ENCODE peak calls at places on chromosomes 3 and 15, in six cellular contexts. P is dorsolateral prefrontal cortex; Z is GM04504; W is head of caudate nucleus; Q is D341Med; D is activated naive CD8-positive, alpha-beta T cell treated with anti-CD3 and anti-CD28 coated beads, Interleukin-2, amount 50 U/mL, for 24 hours. H is an unnamed sample.

GRCh38 chr3:4322635-4323034 is 19.5 kb downstream of the SETMAR start:
- DNase-seq in D (no peak), P (no peak), Q (no peak), Z (peak; percentile 65), W (no peak), H (no peak)

GRCh38 chr3:158768361-158768787 is 33.5 kb upstream of the MFSD1 start:
- DNase-seq in Z (no peak), Q (no peak), P (no peak), W (peak; percentile 19), D (no peak), H (no peak)

GRCh38 chr15:74497584-74497983 is 36.6 kb upstream of the UBL7 start:
- DNase-seq in D (no peak), Q (peak; percentile 64), W (no peak), Z (no peak), P (no peak), H (no peak)

GRCh38 chr15:88388702-88389101 is 78.5 kb downstream of the MRPL46 start:
- DNase-seq in P (no peak), D (no peak), W (no peak), Q (no peak), Z (no peak), H (no peak)

GRCh38 chr3:12476238-12476897 is 7.9 kb upstream of the TSEN2 start:
- DNase-seq in W (no peak), Z (no peak), P (no peak), D (no peak), Q (no peak), H (no peak)

GRCh38 chr3:169615833-169616232 is 47.7 kb downstream of the MECOM start:
- DNase-seq in W (no peak), D (no peak), Q (no peak), P (no peak), Z (no peak), H (no peak)

GRCh38 chr15:74294010-74294409 is 57.9 kb downstream of the CCDC33 start:
- DNase-seq in W (no peak), Z (no peak), D (no peak), Q (no peak), P (no peak), H (no peak)

GRCh38 chr3:71600646-71601288 is 17.2 kb upstream of the FOXP1 start:
- DNase-seq in Z (no peak), Q (no peak), W (no peak), P (no peak), D (no peak), H (no peak)

GRCh38 chr15:32956006-32956405 is 238.2 kb downstream of the GREM1 start:
- DNase-seq in P (no peak), Z (peak; percentile 64), W (peak; percentile 12), D (no peak), Q (peak; percentile 59), H (peak; percentile 24)

GRCh38 chr15:69854521-69855171 is 243.1 kb downstream of the TLE3 start:
- DNase-seq in Q (no peak), W (no peak), D (no peak), P (no peak), Z (peak; percentile 24), H (peak; percentile 57)

GRCh38 chr3:29144361-29144760 is 136.5 kb upstream of the RBMS3 start:
- DNase-seq in Z (no peak), W (no peak), P (no peak), Q (no peak), D (no peak), H (no peak)

GRCh38 chr3:19947549-19948071 is 713 bp downstream of the RAB5A start:
- DNase-seq in D (peak; percentile 55), W (peak; percentile 63), Q (peak; percentile 63), P (peak; percentile 50), Z (no peak), H (peak; percentile 38)

GRCh38 chr3:11699083-11699427 is 55.3 kb upstream of the VGLL4 start:
- DNase-seq in Q (no peak), D (no peak), Z (peak; percentile 71), W (no peak), P (no peak), H (no peak)

GRCh38 chr15:69344238-69344637 is 45.5 kb downstream of the PAQR5 start:
- DNase-seq in Z (no peak), P (no peak), D (no peak), W (no peak), Q (no peak), H (no peak)

GRCh38 chr3:72044231-72044935 is 259.4 kb upstream of the PROK2 start:
- DNase-seq in Z (peak; percentile 54), W (no peak), Q (no peak), P (no peak), D (no peak), H (no peak)

GRCh38 chr15:74202461-74203401 is at the start of gene STRA6:
- DNase-seq in D (no peak), Q (peak; percentile 89), P (no peak), Z (no peak), W (no peak), H (no peak)

GRCh38 chr3:112074616-112075497 is 11.3 kb upstream of the C3orf52 start:
- DNase-seq in Z (peak; percentile 48), P (no peak), D (peak; percentile 15), W (no peak), Q (no peak), H (peak; percentile 92)

GRCh38 chr3:100231668-100232067 is 29.1 kb upstream of the TBC1D23 start:
- DNase-seq in Q (no peak), W (no peak), Z (no peak), D (no peak), P (no peak), H (no peak)

GRCh38 chr3:106797461-106797860 is 579.8 kb upstream of the CCDC54 start:
- DNase-seq in Z (no peak), D (no peak), Q (no peak), W (no peak), P (no peak), H (no peak)

GRCh38 chr3:176814252-176814651 is 383.0 kb downstream of the TBL1XR1 start:
- DNase-seq in W (peak; percentile 52), D (peak; percentile 18), Q (peak; percentile 73), Z (peak; percentile 7), P (no peak), H (peak; percentile 5)

GRCh38 chr15:66430627-66431026 is 43.9 kb downstream of the MAP2K1 start:
- DNase-seq in P (no peak), Q (no peak), W (no peak), D (no peak), Z (no peak), H (no peak)

GRCh38 chr3:193754719-193755118 is 161.7 kb downstream of the OPA1 start:
- DNase-seq in D (no peak), P (no peak), W (no peak), Q (no peak), Z (no peak), H (no peak)

GRCh38 chr3:149487598-149488197 is 13.2 kb downstream of the TM4SF4 start:
- DNase-seq in Q (peak; percentile 63), P (no peak), D (peak; percentile 51), W (no peak), Z (no peak), H (no peak)

GRCh38 chr3:190877925-190878324 is 15.4 kb upstream of the GMNC start:
- DNase-seq in Z (no peak), Q (no peak), W (no peak), P (no peak), D (peak; percentile 22), H (no peak)

GRCh38 chr3:117302448-117302847 is 592.9 kb downstream of the TUSC7 start:
- DNase-seq in Q (no peak), P (no peak), W (no peak), Z (no peak), D (no peak), H (no peak)

GRCh38 chr3:23594897-23595670 is 210.7 kb upstream of the UBE2E1 start:
- DNase-seq in Q (no peak), Z (no peak), D (no peak), W (no peak), P (no peak), H (no peak)

GRCh38 chr3:141021261-141021660 is 29.9 kb upstream of the SPSB4 start:
- DNase-seq in Z (no peak), W (no peak), Q (no peak), P (no peak), D (no peak), H (no peak)

GRCh38 chr3:78986702-78987101 is 781.1 kb downstream of the ROBO1 start:
- DNase-seq in D (no peak), P (no peak), W (no peak), Q (no peak), Z (no peak), H (no peak)

GRCh38 chr3:132730891-132731580 is 8.8 kb upstream of the NPHP3 start:
- DNase-seq in P (no peak), D (no peak), Z (peak; percentile 28), W (no peak), Q (peak; percentile 59), H (no peak)

GRCh38 chr3:12662593-12663310 is 1.2 kb downstream of the RAF1 start:
- DNase-seq in Z (no peak), W (peak; percentile 39), Q (peak; percentile 54), P (peak; percentile 47), D (peak; percentile 40), H (no peak)

GRCh38 chr15:48285329-48286214 is 45.7 kb upstream of the DUT start:
- DNase-seq in W (peak; percentile 65), P (no peak), D (peak; percentile 27), Z (peak; percentile 48), Q (peak; percentile 65), H (peak; percentile 62)

GRCh38 chr3:127052121-127052561 is 69.2 kb downstream of the PLXNA1 start:
- DNase-seq in D (no peak), P (no peak), W (no peak), Z (no peak), Q (no peak), H (no peak)

GRCh38 chr15:71231678-71232224 is 116.5 kb downstream of the THSD4 start:
- DNase-seq in Q (no peak), Z (no peak), D (no peak), W (no peak), P (no peak), H (no peak)

GRCh38 chr3:86948840-86949239 is 42.1 kb downstream of the VGLL3 start:
- DNase-seq in P (no peak), Z (peak; percentile 86), D (no peak), Q (no peak), W (no peak), H (no peak)

GRCh38 chr15:53535886-53536285 is 223.6 kb downstream of the WDR72 start:
- DNase-seq in Z (no peak), P (no peak), D (no peak), Q (peak; percentile 18), W (no peak), H (no peak)

GRCh38 chr3:79086514-79086913 is 681.3 kb downstream of the ROBO1 start:
- DNase-seq in W (peak; percentile 64), D (peak; percentile 12), Q (peak; percentile 62), P (peak; percentile 35), Z (no peak), H (peak; percentile 9)

GRCh38 chr15:25789206-25789605 is 73.9 kb downstream of the ATP10A start:
- DNase-seq in D (no peak), Q (no peak), P (no peak), Z (no peak), W (no peak), H (no peak)

H was measured in HS-27A.